ENCODE peak calls at places on chromosomes 6 and 20, in seven cellular contexts. One of them, this sample, is unnamed.

GRCh38 chr6:44932651-44933091 is 395.5 kb upstream of the RUNX2 start:
- DNase-seq in activated CD8-positive, alpha-beta memory T cell treated with anti-CD3 and anti-CD28 coated beads for 24 hours: no peak
- DNase-seq in HTR-8/SVneo: no peak
- DNase-seq in CD4-positive, alpha-beta T cell: peak
- DNase-seq in effector CD4-positive, alpha-beta T cell: peak
- DNase-seq in HFFc6: no peak
- DNase-seq in nephron progenitor cell: no peak
- DNase-seq in this sample: no peak

GRCh38 chr6:161139766-161140553 is 133.9 kb downstream of the AGPAT4 start:
- DNase-seq in activated CD8-positive, alpha-beta memory T cell treated with anti-CD3 and anti-CD28 coated beads for 24 hours: peak
- DNase-seq in HTR-8/SVneo: no peak
- DNase-seq in CD4-positive, alpha-beta T cell: no peak
- DNase-seq in effector CD4-positive, alpha-beta T cell: no peak
- DNase-seq in HFFc6: no peak
- DNase-seq in nephron progenitor cell: no peak
- DNase-seq in this sample: peak

GRCh38 chr6:150857062-150857905 is 8.2 kb upstream of the MTHFD1L start:
- DNase-seq in activated CD8-positive, alpha-beta memory T cell treated with anti-CD3 and anti-CD28 coated beads for 24 hours: no peak
- DNase-seq in HTR-8/SVneo: peak
- DNase-seq in CD4-positive, alpha-beta T cell: no peak
- DNase-seq in effector CD4-positive, alpha-beta T cell: no peak
- DNase-seq in HFFc6: peak
- DNase-seq in nephron progenitor cell: no peak
- DNase-seq in this sample: no peak

GRCh38 chr6:45430590-45431202 is 53.0 kb upstream of the SUPT3H start:
- DNase-seq in activated CD8-positive, alpha-beta memory T cell treated with anti-CD3 and anti-CD28 coated beads for 24 hours: no peak
- DNase-seq in HTR-8/SVneo: no peak
- DNase-seq in CD4-positive, alpha-beta T cell: no peak
- DNase-seq in effector CD4-positive, alpha-beta T cell: no peak
- DNase-seq in HFFc6: no peak
- DNase-seq in nephron progenitor cell: no peak
- DNase-seq in this sample: no peak

GRCh38 chr6:24981385-24981758 is 45.6 kb upstream of the RIPOR2 start:
- DNase-seq in activated CD8-positive, alpha-beta memory T cell treated with anti-CD3 and anti-CD28 coated beads for 24 hours: no peak
- DNase-seq in HTR-8/SVneo: no peak
- DNase-seq in CD4-positive, alpha-beta T cell: no peak
- DNase-seq in effector CD4-positive, alpha-beta T cell: no peak
- DNase-seq in HFFc6: no peak
- DNase-seq in nephron progenitor cell: no peak
- DNase-seq in this sample: no peak

GRCh38 chr6:14324042-14324441 is 206.5 kb downstream of the CD83 start:
- DNase-seq in activated CD8-positive, alpha-beta memory T cell treated with anti-CD3 and anti-CD28 coated beads for 24 hours: no peak
- DNase-seq in HTR-8/SVneo: no peak
- DNase-seq in CD4-positive, alpha-beta T cell: no peak
- DNase-seq in effector CD4-positive, alpha-beta T cell: no peak
- DNase-seq in HFFc6: no peak
- DNase-seq in nephron progenitor cell: no peak
- DNase-seq in this sample: no peak

GRCh38 chr6:169450097-169450496 is 196.5 kb upstream of the THBS2 start:
- DNase-seq in activated CD8-positive, alpha-beta memory T cell treated with anti-CD3 and anti-CD28 coated beads for 24 hours: no peak
- DNase-seq in HTR-8/SVneo: no peak
- DNase-seq in CD4-positive, alpha-beta T cell: no peak
- DNase-seq in effector CD4-positive, alpha-beta T cell: no peak
- DNase-seq in HFFc6: no peak
- DNase-seq in nephron progenitor cell: no peak
- DNase-seq in this sample: no peak

GRCh38 chr20:63942250-63943006 is 13.8 kb downstream of the UCKL1 start:
- DNase-seq in activated CD8-positive, alpha-beta memory T cell treated with anti-CD3 and anti-CD28 coated beads for 24 hours: no peak
- DNase-seq in HTR-8/SVneo: no peak
- DNase-seq in CD4-positive, alpha-beta T cell: peak
- DNase-seq in effector CD4-positive, alpha-beta T cell: no peak
- DNase-seq in HFFc6: no peak
- DNase-seq in nephron progenitor cell: peak
- DNase-seq in this sample: no peak

GRCh38 chr6:136365781-136366354 is 76.2 kb upstream of the BCLAF1 start:
- DNase-seq in activated CD8-positive, alpha-beta memory T cell treated with anti-CD3 and anti-CD28 coated beads for 24 hours: no peak
- DNase-seq in HTR-8/SVneo: no peak
- DNase-seq in CD4-positive, alpha-beta T cell: no peak
- DNase-seq in effector CD4-positive, alpha-beta T cell: no peak
- DNase-seq in HFFc6: no peak
- DNase-seq in nephron progenitor cell: no peak
- DNase-seq in this sample: peak

GRCh38 chr6:151808331-151809241 is 1.1 kb downstream of the ESR1 start:
- DNase-seq in activated CD8-positive, alpha-beta memory T cell treated with anti-CD3 and anti-CD28 coated beads for 24 hours: no peak
- DNase-seq in HTR-8/SVneo: no peak
- DNase-seq in CD4-positive, alpha-beta T cell: no peak
- DNase-seq in effector CD4-positive, alpha-beta T cell: no peak
- DNase-seq in HFFc6: no peak
- DNase-seq in nephron progenitor cell: peak
- DNase-seq in this sample: no peak

GRCh38 chr6:4599924-4600323 is 176.3 kb upstream of the CDYL start:
- DNase-seq in activated CD8-positive, alpha-beta memory T cell treated with anti-CD3 and anti-CD28 coated beads for 24 hours: no peak
- DNase-seq in HTR-8/SVneo: peak
- DNase-seq in CD4-positive, alpha-beta T cell: no peak
- DNase-seq in effector CD4-positive, alpha-beta T cell: no peak
- DNase-seq in HFFc6: peak
- DNase-seq in nephron progenitor cell: no peak
- DNase-seq in this sample: no peak

GRCh38 chr6:164337925-164338381 is 923.4 kb downstream of the QKI start:
- DNase-seq in activated CD8-positive, alpha-beta memory T cell treated with anti-CD3 and anti-CD28 coated beads for 24 hours: no peak
- DNase-seq in HTR-8/SVneo: no peak
- DNase-seq in CD4-positive, alpha-beta T cell: no peak
- DNase-seq in effector CD4-positive, alpha-beta T cell: no peak
- DNase-seq in HFFc6: no peak
- DNase-seq in nephron progenitor cell: no peak
- DNase-seq in this sample: no peak

GRCh38 chr20:15930324-15931305 is 642.6 kb downstream of the KIF16B start:
- DNase-seq in activated CD8-positive, alpha-beta memory T cell treated with anti-CD3 and anti-CD28 coated beads for 24 hours: no peak
- DNase-seq in HTR-8/SVneo: no peak
- DNase-seq in CD4-positive, alpha-beta T cell: no peak
- DNase-seq in effector CD4-positive, alpha-beta T cell: no peak
- DNase-seq in HFFc6: peak
- DNase-seq in nephron progenitor cell: peak
- DNase-seq in this sample: no peak

GRCh38 chr6:20217476-20217855 is 5.2 kb upstream of the MBOAT1 start:
- DNase-seq in activated CD8-positive, alpha-beta memory T cell treated with anti-CD3 and anti-CD28 coated beads for 24 hours: no peak
- DNase-seq in HTR-8/SVneo: no peak
- DNase-seq in CD4-positive, alpha-beta T cell: no peak
- DNase-seq in effector CD4-positive, alpha-beta T cell: no peak
- DNase-seq in HFFc6: no peak
- DNase-seq in nephron progenitor cell: no peak
- DNase-seq in this sample: no peak

GRCh38 chr6:116136373-116136772 is 10.4 kb upstream of the COL10A1 start:
- DNase-seq in activated CD8-positive, alpha-beta memory T cell treated with anti-CD3 and anti-CD28 coated beads for 24 hours: no peak
- DNase-seq in HTR-8/SVneo: no peak
- DNase-seq in CD4-positive, alpha-beta T cell: no peak
- DNase-seq in effector CD4-positive, alpha-beta T cell: no peak
- DNase-seq in HFFc6: no peak
- DNase-seq in nephron progenitor cell: no peak
- DNase-seq in this sample: no peak

GRCh38 chr20:14707865-14708574 is 370.6 kb upstream of the FLRT3 start:
- DNase-seq in activated CD8-positive, alpha-beta memory T cell treated with anti-CD3 and anti-CD28 coated beads for 24 hours: no peak
- DNase-seq in HTR-8/SVneo: no peak
- DNase-seq in CD4-positive, alpha-beta T cell: no peak
- DNase-seq in effector CD4-positive, alpha-beta T cell: no peak
- DNase-seq in HFFc6: no peak
- DNase-seq in nephron progenitor cell: no peak
- DNase-seq in this sample: no peak

GRCh38 chr20:63932606-63933160 is 23.5 kb downstream of the UCKL1 start:
- DNase-seq in activated CD8-positive, alpha-beta memory T cell treated with anti-CD3 and anti-CD28 coated beads for 24 hours: no peak
- DNase-seq in HTR-8/SVneo: no peak
- DNase-seq in CD4-positive, alpha-beta T cell: no peak
- DNase-seq in effector CD4-positive, alpha-beta T cell: no peak
- DNase-seq in HFFc6: no peak
- DNase-seq in nephron progenitor cell: no peak
- DNase-seq in this sample: no peak

GRCh38 chr20:37745553-37745952 is 51.7 kb downstream of the CTNNBL1 start:
- DNase-seq in activated CD8-positive, alpha-beta memory T cell treated with anti-CD3 and anti-CD28 coated beads for 24 hours: no peak
- DNase-seq in HTR-8/SVneo: no peak
- DNase-seq in CD4-positive, alpha-beta T cell: peak
- DNase-seq in effector CD4-positive, alpha-beta T cell: no peak
- DNase-seq in HFFc6: no peak
- DNase-seq in nephron progenitor cell: no peak
- DNase-seq in this sample: no peak

GRCh38 chr6:28867078-28867414 is 56.7 kb downstream of the TRIM27 start:
- DNase-seq in activated CD8-positive, alpha-beta memory T cell treated with anti-CD3 and anti-CD28 coated beads for 24 hours: no peak
- DNase-seq in HTR-8/SVneo: no peak
- DNase-seq in CD4-positive, alpha-beta T cell: no peak
- DNase-seq in effector CD4-positive, alpha-beta T cell: no peak
- DNase-seq in HFFc6: no peak
- DNase-seq in nephron progenitor cell: no peak
- DNase-seq in this sample: no peak

GRCh38 chr6:31906122-31906521 is 4.2 kb upstream of the ZBTB12 start:
- DNase-seq in activated CD8-positive, alpha-beta memory T cell treated with anti-CD3 and anti-CD28 coated beads for 24 hours: no peak
- DNase-seq in HTR-8/SVneo: no peak
- DNase-seq in CD4-positive, alpha-beta T cell: no peak
- DNase-seq in effector CD4-positive, alpha-beta T cell: no peak
- DNase-seq in HFFc6: no peak
- DNase-seq in nephron progenitor cell: no peak
- DNase-seq in this sample: no peak

GRCh38 chr6:54473328-54473727 is 165.1 kb downstream of the TINAG start:
- DNase-seq in activated CD8-positive, alpha-beta memory T cell treated with anti-CD3 and anti-CD28 coated beads for 24 hours: no peak
- DNase-seq in HTR-8/SVneo: no peak
- DNase-seq in CD4-positive, alpha-beta T cell: no peak
- DNase-seq in effector CD4-positive, alpha-beta T cell: no peak
- DNase-seq in HFFc6: no peak
- DNase-seq in nephron progenitor cell: no peak
- DNase-seq in this sample: no peak

GRCh38 chr6:26187981-26188635 is 100.9 kb downstream of the HFE start:
- DNase-seq in activated CD8-positive, alpha-beta memory T cell treated with anti-CD3 and anti-CD28 coated beads for 24 hours: peak
- DNase-seq in HTR-8/SVneo: no peak
- DNase-seq in CD4-positive, alpha-beta T cell: peak
- DNase-seq in effector CD4-positive, alpha-beta T cell: no peak
- DNase-seq in HFFc6: peak
- DNase-seq in nephron progenitor cell: no peak
- DNase-seq in this sample: no peak

GRCh38 chr6:87907521-87907920 is 140.1 kb upstream of the SPACA1 start:
- DNase-seq in activated CD8-positive, alpha-beta memory T cell treated with anti-CD3 and anti-CD28 coated beads for 24 hours: no peak
- DNase-seq in HTR-8/SVneo: no peak
- DNase-seq in CD4-positive, alpha-beta T cell: no peak
- DNase-seq in effector CD4-positive, alpha-beta T cell: no peak
- DNase-seq in HFFc6: peak
- DNase-seq in nephron progenitor cell: no peak
- DNase-seq in this sample: no peak

GRCh38 chr6:39301606-39302005 is 12.6 kb downstream of the KCNK17 start:
- DNase-seq in activated CD8-positive, alpha-beta memory T cell treated with anti-CD3 and anti-CD28 coated beads for 24 hours: no peak
- DNase-seq in HTR-8/SVneo: no peak
- DNase-seq in CD4-positive, alpha-beta T cell: no peak
- DNase-seq in effector CD4-positive, alpha-beta T cell: no peak
- DNase-seq in HFFc6: no peak
- DNase-seq in nephron progenitor cell: peak
- DNase-seq in this sample: no peak

GRCh38 chr20:58688838-58689237 is 3.8 kb upstream of the NPEPL1 start:
- DNase-seq in activated CD8-positive, alpha-beta memory T cell treated with anti-CD3 and anti-CD28 coated beads for 24 hours: no peak
- DNase-seq in HTR-8/SVneo: no peak
- DNase-seq in CD4-positive, alpha-beta T cell: no peak
- DNase-seq in effector CD4-positive, alpha-beta T cell: no peak
- DNase-seq in HFFc6: no peak
- DNase-seq in nephron progenitor cell: no peak
- DNase-seq in this sample: no peak

GRCh38 chr6:35343835-35344550 is 1.6 kb downstream of the PPARD start:
- DNase-seq in activated CD8-positive, alpha-beta memory T cell treated with anti-CD3 and anti-CD28 coated beads for 24 hours: no peak
- DNase-seq in HTR-8/SVneo: no peak
- DNase-seq in CD4-positive, alpha-beta T cell: no peak
- DNase-seq in effector CD4-positive, alpha-beta T cell: no peak
- DNase-seq in HFFc6: no peak
- DNase-seq in nephron progenitor cell: no peak
- DNase-seq in this sample: no peak

GRCh38 chr6:81241717-81242116 is 510.8 kb downstream of the TENT5A start:
- DNase-seq in activated CD8-positive, alpha-beta memory T cell treated with anti-CD3 and anti-CD28 coated beads for 24 hours: no peak
- DNase-seq in HTR-8/SVneo: peak
- DNase-seq in CD4-positive, alpha-beta T cell: no peak
- DNase-seq in effector CD4-positive, alpha-beta T cell: no peak
- DNase-seq in HFFc6: peak
- DNase-seq in nephron progenitor cell: no peak
- DNase-seq in this sample: no peak

GRCh38 chr6:22399693-22400092 is 102.9 kb upstream of the PRL start:
- DNase-seq in activated CD8-positive, alpha-beta memory T cell treated with anti-CD3 and anti-CD28 coated beads for 24 hours: no peak
- DNase-seq in HTR-8/SVneo: no peak
- DNase-seq in CD4-positive, alpha-beta T cell: no peak
- DNase-seq in effector CD4-positive, alpha-beta T cell: no peak
- DNase-seq in HFFc6: no peak
- DNase-seq in nephron progenitor cell: no peak
- DNase-seq in this sample: no peak

GRCh38 chr6:7993399-7993798 is 70.8 kb downstream of the BLOC1S5 start:
- DNase-seq in activated CD8-positive, alpha-beta memory T cell treated with anti-CD3 and anti-CD28 coated beads for 24 hours: no peak
- DNase-seq in HTR-8/SVneo: no peak
- DNase-seq in CD4-positive, alpha-beta T cell: no peak
- DNase-seq in effector CD4-positive, alpha-beta T cell: no peak
- DNase-seq in HFFc6: no peak
- DNase-seq in nephron progenitor cell: no peak
- DNase-seq in this sample: no peak

GRCh38 chr6:136317023-136317649 is 27.5 kb upstream of the BCLAF1 start:
- DNase-seq in activated CD8-positive, alpha-beta memory T cell treated with anti-CD3 and anti-CD28 coated beads for 24 hours: peak
- DNase-seq in HTR-8/SVneo: peak
- DNase-seq in CD4-positive, alpha-beta T cell: peak
- DNase-seq in effector CD4-positive, alpha-beta T cell: peak
- DNase-seq in HFFc6: peak
- DNase-seq in nephron progenitor cell: peak
- DNase-seq in this sample: peak

GRCh38 chr6:108841377-108841855 is 6.8 kb upstream of the ARMC2 start:
- DNase-seq in activated CD8-positive, alpha-beta memory T cell treated with anti-CD3 and anti-CD28 coated beads for 24 hours: no peak
- DNase-seq in HTR-8/SVneo: no peak
- DNase-seq in CD4-positive, alpha-beta T cell: no peak
- DNase-seq in effector CD4-positive, alpha-beta T cell: no peak
- DNase-seq in HFFc6: no peak
- DNase-seq in nephron progenitor cell: no peak
- DNase-seq in this sample: no peak

GRCh38 chr6:165574220-165574619 is 88.8 kb downstream of the PDE10A start:
- DNase-seq in activated CD8-positive, alpha-beta memory T cell treated with anti-CD3 and anti-CD28 coated beads for 24 hours: no peak
- DNase-seq in HTR-8/SVneo: no peak
- DNase-seq in CD4-positive, alpha-beta T cell: no peak
- DNase-seq in effector CD4-positive, alpha-beta T cell: no peak
- DNase-seq in HFFc6: no peak
- DNase-seq in nephron progenitor cell: no peak
- DNase-seq in this sample: no peak

GRCh38 chr6:134175532-134176282 is 123.3 kb upstream of the SLC2A12 start:
- DNase-seq in activated CD8-positive, alpha-beta memory T cell treated with anti-CD3 and anti-CD28 coated beads for 24 hours: peak
- DNase-seq in HTR-8/SVneo: no peak
- DNase-seq in CD4-positive, alpha-beta T cell: no peak
- DNase-seq in effector CD4-positive, alpha-beta T cell: peak
- DNase-seq in HFFc6: peak
- DNase-seq in nephron progenitor cell: no peak
- DNase-seq in this sample: peak